ENCODE peak calls at places on chromosome 4, in four cellular contexts. One of them, this sample, is unnamed.

GRCh38 chr4:40682298-40683101 is 52.8 kb upstream of the RBM47 start:
- DNase-seq in fibroblast of villous mesenchyme: no peak
- DNase-seq in fibroblast of pulmonary artery: no peak
- DNase-seq in BE2C: no peak
- DNase-seq in this sample: no peak

GRCh38 chr4:58962424-58962823 is 1852.2 kb upstream of the IGFBP7 start:
- DNase-seq in fibroblast of villous mesenchyme: no peak
- DNase-seq in fibroblast of pulmonary artery: no peak
- DNase-seq in BE2C: no peak
- DNase-seq in this sample: no peak

GRCh38 chr4:152359208-152360044 is 176.5 kb downstream of the FBXW7 start:
- DNase-seq in fibroblast of villous mesenchyme: no peak
- DNase-seq in fibroblast of pulmonary artery: no peak
- DNase-seq in BE2C: no peak
- DNase-seq in this sample: no peak

GRCh38 chr4:472881-473574 is 25.9 kb downstream of the ZNF721 start:
- DNase-seq in fibroblast of villous mesenchyme: peak
- DNase-seq in fibroblast of pulmonary artery: peak
- DNase-seq in BE2C: no peak
- DNase-seq in this sample: peak

GRCh38 chr4:159682996-159683395 is 580.1 kb downstream of the RAPGEF2 start:
- DNase-seq in fibroblast of villous mesenchyme: no peak
- DNase-seq in fibroblast of pulmonary artery: no peak
- DNase-seq in BE2C: no peak
- DNase-seq in this sample: no peak

GRCh38 chr4:159142254-159142653 is 39.4 kb downstream of the RAPGEF2 start:
- DNase-seq in fibroblast of villous mesenchyme: no peak
- DNase-seq in fibroblast of pulmonary artery: peak
- DNase-seq in BE2C: no peak
- DNase-seq in this sample: peak

GRCh38 chr4:177699365-177700213 is 257.4 kb upstream of the AGA start:
- DNase-seq in fibroblast of villous mesenchyme: peak
- DNase-seq in fibroblast of pulmonary artery: peak
- DNase-seq in BE2C: no peak
- DNase-seq in this sample: peak

GRCh38 chr4:118941799-118942198 is 53.1 kb downstream of the SYNPO2 start:
- DNase-seq in fibroblast of villous mesenchyme: peak
- DNase-seq in fibroblast of pulmonary artery: peak
- DNase-seq in BE2C: no peak
- DNase-seq in this sample: peak

GRCh38 chr4:145626623-145626982 is 7.4 kb downstream of the MMAA start:
- DNase-seq in fibroblast of villous mesenchyme: no peak
- DNase-seq in fibroblast of pulmonary artery: no peak
- DNase-seq in BE2C: no peak
- DNase-seq in this sample: no peak

GRCh38 chr4:56261027-56261426 is 126.3 kb downstream of the AASDH start:
- DNase-seq in fibroblast of villous mesenchyme: no peak
- DNase-seq in fibroblast of pulmonary artery: no peak
- DNase-seq in BE2C: no peak
- DNase-seq in this sample: no peak

GRCh38 chr4:123699823-123700822 is 303.5 kb downstream of the SPRY1 start:
- DNase-seq in fibroblast of villous mesenchyme: peak
- DNase-seq in fibroblast of pulmonary artery: peak
- DNase-seq in BE2C: no peak
- DNase-seq in this sample: peak

GRCh38 chr4:157245351-157245750 is 24.8 kb downstream of the GRIA2 start:
- DNase-seq in fibroblast of villous mesenchyme: no peak
- DNase-seq in fibroblast of pulmonary artery: no peak
- DNase-seq in BE2C: no peak
- DNase-seq in this sample: no peak

GRCh38 chr4:54941994-54942552 is 183.3 kb downstream of the KDR start:
- DNase-seq in fibroblast of villous mesenchyme: no peak
- DNase-seq in fibroblast of pulmonary artery: peak
- DNase-seq in BE2C: no peak
- DNase-seq in this sample: peak

GRCh38 chr4:137641554-137641953 is 109.3 kb upstream of the PCDH18 start:
- DNase-seq in fibroblast of villous mesenchyme: peak
- DNase-seq in fibroblast of pulmonary artery: peak
- DNase-seq in BE2C: no peak
- DNase-seq in this sample: peak

GRCh38 chr4:89579776-89580175 is 257.2 kb downstream of the SNCA start:
- DNase-seq in fibroblast of villous mesenchyme: no peak
- DNase-seq in fibroblast of pulmonary artery: no peak
- DNase-seq in BE2C: no peak
- DNase-seq in this sample: peak

GRCh38 chr4:38179690-38180299 is 219.6 kb downstream of the PTTG2 start:
- DNase-seq in fibroblast of villous mesenchyme: peak
- DNase-seq in fibroblast of pulmonary artery: peak
- DNase-seq in BE2C: peak
- DNase-seq in this sample: peak

GRCh38 chr4:29046716-29047115 is 1673.5 kb upstream of the PCDH7 start:
- DNase-seq in fibroblast of villous mesenchyme: peak
- DNase-seq in fibroblast of pulmonary artery: peak
- DNase-seq in BE2C: no peak
- DNase-seq in this sample: peak

GRCh38 chr4:31366041-31366440 is 645.9 kb downstream of the PCDH7 start:
- DNase-seq in fibroblast of villous mesenchyme: no peak
- DNase-seq in fibroblast of pulmonary artery: peak
- DNase-seq in BE2C: no peak
- DNase-seq in this sample: peak

GRCh38 chr4:127772769-127773671 is 9.1 kb upstream of the HSPA4L start:
- DNase-seq in fibroblast of villous mesenchyme: no peak
- DNase-seq in fibroblast of pulmonary artery: no peak
- DNase-seq in BE2C: no peak
- DNase-seq in this sample: no peak

GRCh38 chr4:148926861-148927260 is 484.6 kb upstream of the NR3C2 start:
- DNase-seq in fibroblast of villous mesenchyme: peak
- DNase-seq in fibroblast of pulmonary artery: peak
- DNase-seq in BE2C: peak
- DNase-seq in this sample: peak

GRCh38 chr4:52643846-52644245 is 15.3 kb downstream of the USP46 start:
- DNase-seq in fibroblast of villous mesenchyme: peak
- DNase-seq in fibroblast of pulmonary artery: peak
- DNase-seq in BE2C: peak
- DNase-seq in this sample: peak

GRCh38 chr4:154503598-154503997 is 12.0 kb upstream of the DCHS2 start:
- DNase-seq in fibroblast of villous mesenchyme: peak
- DNase-seq in fibroblast of pulmonary artery: peak
- DNase-seq in BE2C: no peak
- DNase-seq in this sample: peak

GRCh38 chr4:124265701-124266100 is 446.8 kb downstream of the ANKRD50 start:
- DNase-seq in fibroblast of villous mesenchyme: no peak
- DNase-seq in fibroblast of pulmonary artery: peak
- DNase-seq in BE2C: no peak
- DNase-seq in this sample: peak

GRCh38 chr4:117085185-117085701 is at the start of gene TRAM1L1:
- DNase-seq in fibroblast of villous mesenchyme: peak
- DNase-seq in fibroblast of pulmonary artery: peak
- DNase-seq in BE2C: peak
- DNase-seq in this sample: peak

GRCh38 chr4:124409044-124409443 is 303.5 kb downstream of the ANKRD50 start:
- DNase-seq in fibroblast of villous mesenchyme: no peak
- DNase-seq in fibroblast of pulmonary artery: peak
- DNase-seq in BE2C: no peak
- DNase-seq in this sample: peak

GRCh38 chr4:25112349-25113008 is 47.8 kb downstream of the SEPSECS start:
- DNase-seq in fibroblast of villous mesenchyme: no peak
- DNase-seq in fibroblast of pulmonary artery: no peak
- DNase-seq in BE2C: no peak
- DNase-seq in this sample: no peak

GRCh38 chr4:25117274-25117673 is 43.0 kb downstream of the SEPSECS start:
- DNase-seq in fibroblast of villous mesenchyme: no peak
- DNase-seq in fibroblast of pulmonary artery: no peak
- DNase-seq in BE2C: no peak
- DNase-seq in this sample: no peak

GRCh38 chr4:25113915-25114904 is 46.0 kb downstream of the SEPSECS start:
- DNase-seq in fibroblast of villous mesenchyme: peak
- DNase-seq in fibroblast of pulmonary artery: peak
- DNase-seq in BE2C: no peak
- DNase-seq in this sample: peak

GRCh38 chr4:25123236-25123635 is 37.0 kb downstream of the SEPSECS start:
- DNase-seq in fibroblast of villous mesenchyme: no peak
- DNase-seq in fibroblast of pulmonary artery: no peak
- DNase-seq in BE2C: no peak
- DNase-seq in this sample: no peak

DNA sequence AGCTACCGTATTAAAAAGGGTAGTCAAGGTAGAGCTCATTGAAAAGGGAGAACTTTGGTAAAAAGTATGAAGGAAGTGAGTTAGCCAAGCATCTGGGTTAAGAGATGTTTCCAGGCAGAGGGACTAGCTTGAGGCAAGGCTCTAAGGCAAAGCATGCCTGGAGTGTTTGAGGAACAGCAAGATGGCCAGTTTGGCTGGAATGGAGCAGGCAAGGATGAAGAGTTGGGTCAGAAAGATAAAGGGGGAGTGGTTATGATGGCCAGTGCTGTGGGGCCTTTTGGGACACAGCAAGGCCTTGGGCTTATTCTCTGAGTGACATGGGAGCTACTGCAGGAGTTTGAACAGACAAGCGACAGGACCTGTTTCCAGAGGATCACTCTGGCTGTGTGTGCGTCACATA is 42.2 kb downstream of the SEPSECS start:
- DNase-seq in fibroblast of villous mesenchyme: no peak
- DNase-seq in fibroblast of pulmonary artery: no peak
- DNase-seq in BE2C: no peak
- DNase-seq in this sample: no peak
- H3K4me3 ChIP-seq in fibroblast of villous mesenchyme: no peak
- H3K4me3 ChIP-seq in fibroblast of pulmonary artery: no peak
- H3K4me3 ChIP-seq in BE2C: no peak
- H3K4me3 ChIP-seq in this sample: no peak

GRCh38 chr4:22091351-22091731 is 142.8 kb upstream of the KCNIP4 start:
- DNase-seq in fibroblast of villous mesenchyme: no peak
- DNase-seq in fibroblast of pulmonary artery: no peak
- DNase-seq in BE2C: no peak
- DNase-seq in this sample: no peak
- TF ChIP-seq CTCF in fibroblast of villous mesenchyme: no peak
- TF ChIP-seq CTCF in fibroblast of pulmonary artery: no peak
- TF ChIP-seq CTCF in BE2C: no peak
- TF ChIP-seq CTCF in this sample: no peak

DNA sequence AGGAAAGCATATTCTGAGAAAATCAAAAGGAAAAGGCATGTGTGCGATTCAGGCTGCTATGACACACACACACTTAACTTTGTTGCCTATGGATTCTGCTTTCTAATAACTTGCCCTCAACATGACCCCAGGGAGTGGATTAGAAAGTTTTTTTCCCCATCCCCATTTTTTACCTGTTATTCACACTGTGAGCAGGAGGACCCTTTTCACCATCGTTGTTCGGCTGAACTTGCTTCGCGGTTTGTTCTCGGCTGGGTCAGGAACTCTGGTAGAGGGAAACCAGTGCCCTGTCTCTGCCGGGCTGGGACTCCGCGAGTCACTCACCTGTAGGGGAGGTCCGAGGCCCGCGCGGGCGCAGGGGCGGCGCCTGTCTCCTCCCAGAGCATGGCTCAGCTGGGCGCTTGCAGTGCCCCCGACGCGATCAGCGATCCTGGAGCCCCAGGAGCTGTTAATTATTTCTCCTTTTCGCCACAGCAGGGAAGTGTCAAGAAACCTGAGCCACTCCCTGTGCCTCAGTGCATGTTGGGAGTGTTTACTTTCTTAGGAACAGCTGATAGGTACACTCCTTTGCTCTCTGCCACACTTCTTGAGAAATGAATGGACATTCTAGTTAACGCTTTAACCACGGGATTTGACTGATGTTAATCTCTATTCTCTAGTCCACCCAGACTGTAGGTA is at the start of gene RASSF6:
- DNase-seq in fibroblast of villous mesenchyme: no peak
- DNase-seq in fibroblast of pulmonary artery: no peak
- DNase-seq in BE2C: no peak
- DNase-seq in this sample: peak
- H3K4me3 ChIP-seq in fibroblast of villous mesenchyme: peak
- H3K4me3 ChIP-seq in fibroblast of pulmonary artery: peak
- H3K4me3 ChIP-seq in BE2C: no peak
- H3K4me3 ChIP-seq in this sample: peak

GRCh38 chr4:169940460-169940859 is 85.7 kb downstream of the MFAP3L start:
- DNase-seq in fibroblast of villous mesenchyme: no peak
- DNase-seq in fibroblast of pulmonary artery: no peak
- DNase-seq in BE2C: peak
- DNase-seq in this sample: peak
- TF ChIP-seq CTCF in fibroblast of villous mesenchyme: no peak
- TF ChIP-seq CTCF in fibroblast of pulmonary artery: no peak
- TF ChIP-seq CTCF in BE2C: peak
- TF ChIP-seq CTCF in this sample: peak

GRCh38 chr4:7769936-7770674 is 169.6 kb downstream of the AFAP1 start:
- DNase-seq in fibroblast of villous mesenchyme: peak
- DNase-seq in fibroblast of pulmonary artery: peak
- DNase-seq in BE2C: no peak
- DNase-seq in this sample: peak

GRCh38 chr4:7770675-7771050 is 169.0 kb downstream of the AFAP1 start:
- DNase-seq in fibroblast of villous mesenchyme: no peak
- DNase-seq in fibroblast of pulmonary artery: no peak
- DNase-seq in BE2C: no peak
- DNase-seq in this sample: no peak

GRCh38 chr4:7771056-7771455 is 168.6 kb downstream of the AFAP1 start:
- DNase-seq in fibroblast of villous mesenchyme: no peak
- DNase-seq in fibroblast of pulmonary artery: no peak
- DNase-seq in BE2C: no peak
- DNase-seq in this sample: no peak

GRCh38 chr4:7772708-7773385 is 166.8 kb downstream of the AFAP1 start:
- DNase-seq in fibroblast of villous mesenchyme: peak
- DNase-seq in fibroblast of pulmonary artery: peak
- DNase-seq in BE2C: no peak
- DNase-seq in this sample: no peak

DNA sequence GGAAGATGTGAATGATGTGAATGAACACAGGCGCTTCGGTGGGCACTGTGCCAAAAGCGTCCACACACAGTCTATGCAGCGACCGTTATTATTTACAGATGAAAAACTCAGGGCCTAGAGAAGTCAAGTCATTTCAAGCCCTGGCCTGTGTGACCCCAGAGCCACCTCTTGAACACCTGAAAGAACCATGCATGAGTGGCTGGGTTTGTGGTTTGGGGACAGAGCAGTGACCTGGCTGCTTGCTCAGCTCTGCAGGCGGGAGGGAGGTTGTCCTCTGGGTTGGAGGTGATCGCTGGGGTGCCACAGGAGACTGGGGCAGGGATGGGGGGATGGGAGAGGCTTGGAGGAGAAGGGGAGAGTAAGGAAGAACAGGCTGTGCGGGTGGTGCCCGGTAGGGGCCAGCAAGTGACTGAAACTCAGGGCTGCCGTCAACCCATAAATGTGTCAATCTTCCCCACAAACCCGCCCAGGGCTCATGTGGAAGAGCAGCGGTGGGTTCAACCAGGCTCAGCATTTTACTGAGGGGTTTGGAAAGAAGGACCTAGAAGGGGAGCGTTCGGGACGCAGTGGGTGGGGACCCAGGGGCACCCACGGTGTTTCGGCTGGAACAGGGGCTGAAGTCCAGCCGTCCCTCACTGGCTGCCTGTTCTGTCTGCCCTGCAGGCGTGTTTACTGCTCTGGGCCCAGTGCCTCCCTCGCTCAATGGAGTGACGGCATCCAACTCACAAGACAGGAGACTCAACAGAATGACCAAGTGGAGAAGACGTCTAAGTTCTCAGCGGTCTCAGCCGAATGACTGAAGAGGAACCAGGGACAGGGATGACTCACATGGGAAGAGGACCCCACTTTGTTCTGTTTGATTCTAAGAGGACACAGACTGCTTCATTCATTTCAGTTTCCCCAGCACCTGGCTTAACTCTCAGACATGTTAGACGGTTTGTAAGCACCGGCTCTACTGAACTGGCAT is 167.8 kb downstream of the AFAP1 start:
- DNase-seq in fibroblast of villous mesenchyme: no peak
- DNase-seq in fibroblast of pulmonary artery: no peak
- DNase-seq in BE2C: peak
- DNase-seq in this sample: no peak
- H3K4me3 ChIP-seq in fibroblast of villous mesenchyme: no peak
- H3K4me3 ChIP-seq in fibroblast of pulmonary artery: no peak
- H3K4me3 ChIP-seq in BE2C: no peak
- H3K4me3 ChIP-seq in this sample: no peak

This sample was measured in choroid plexus epithelial cell.